ENCODE peak calls at places on chromosomes 2 and 18, in six cellular contexts. One of them, this sample, is unnamed.

GRCh38 chr2:38945931-38946330 is 56.3 kb downstream of the ARHGEF33 start:
- DNase-seq in naive thymus-derived CD4-positive, alpha-beta T cell: no peak
- DNase-seq in uterus: no peak
- DNase-seq in astrocyte of the cerebellum: no peak
- DNase-seq in A549: no peak
- DNase-seq in ovary: no peak
- DNase-seq in this sample: no peak

GRCh38 chr2:42835577-42836371 is 43.4 kb upstream of the HAAO start:
- DNase-seq in naive thymus-derived CD4-positive, alpha-beta T cell: no peak
- DNase-seq in uterus: peak
- DNase-seq in astrocyte of the cerebellum: peak
- DNase-seq in A549: peak
- DNase-seq in ovary: peak
- DNase-seq in this sample: peak

GRCh38 chr2:148259674-148260073 is 238.8 kb downstream of the MBD5 start:
- DNase-seq in naive thymus-derived CD4-positive, alpha-beta T cell: no peak
- DNase-seq in uterus: no peak
- DNase-seq in astrocyte of the cerebellum: no peak
- DNase-seq in A549: peak
- DNase-seq in ovary: no peak
- DNase-seq in this sample: no peak

GRCh38 chr2:216474925-216475670 is 23.5 kb upstream of the RPL37A start:
- DNase-seq in naive thymus-derived CD4-positive, alpha-beta T cell: peak
- DNase-seq in uterus: no peak
- DNase-seq in astrocyte of the cerebellum: no peak
- DNase-seq in A549: no peak
- DNase-seq in ovary: no peak
- DNase-seq in this sample: no peak

GRCh38 chr2:33617401-33617800 is 18.3 kb upstream of the FAM98A start:
- DNase-seq in naive thymus-derived CD4-positive, alpha-beta T cell: no peak
- DNase-seq in uterus: no peak
- DNase-seq in astrocyte of the cerebellum: no peak
- DNase-seq in A549: no peak
- DNase-seq in ovary: no peak
- DNase-seq in this sample: no peak

GRCh38 chr18:22800551-22800951 is 132.6 kb upstream of the RBBP8 start:
- DNase-seq in naive thymus-derived CD4-positive, alpha-beta T cell: no peak
- DNase-seq in uterus: peak
- DNase-seq in astrocyte of the cerebellum: no peak
- DNase-seq in A549: no peak
- DNase-seq in ovary: no peak
- DNase-seq in this sample: no peak

GRCh38 chr2:62573137-62573731 is 67.2 kb upstream of the TMEM17 start:
- DNase-seq in naive thymus-derived CD4-positive, alpha-beta T cell: no peak
- DNase-seq in uterus: no peak
- DNase-seq in astrocyte of the cerebellum: no peak
- DNase-seq in A549: no peak
- DNase-seq in ovary: no peak
- DNase-seq in this sample: no peak

GRCh38 chr2:191539068-191539467 is 138.9 kb upstream of the NABP1 start:
- DNase-seq in naive thymus-derived CD4-positive, alpha-beta T cell: peak
- DNase-seq in uterus: no peak
- DNase-seq in astrocyte of the cerebellum: peak
- DNase-seq in A549: peak
- DNase-seq in ovary: no peak
- DNase-seq in this sample: no peak

GRCh38 chr2:160408575-160409291 is 84.9 kb downstream of the RBMS1 start:
- DNase-seq in naive thymus-derived CD4-positive, alpha-beta T cell: no peak
- DNase-seq in uterus: no peak
- DNase-seq in astrocyte of the cerebellum: no peak
- DNase-seq in A549: peak
- DNase-seq in ovary: no peak
- DNase-seq in this sample: no peak

GRCh38 chr2:157229572-157229971 is 27.9 kb upstream of the GALNT5 start:
- DNase-seq in naive thymus-derived CD4-positive, alpha-beta T cell: no peak
- DNase-seq in uterus: no peak
- DNase-seq in astrocyte of the cerebellum: peak
- DNase-seq in A549: no peak
- DNase-seq in ovary: no peak
- DNase-seq in this sample: peak

GRCh38 chr2:202604699-202605098 is 30.1 kb upstream of the FAM117B start:
- DNase-seq in naive thymus-derived CD4-positive, alpha-beta T cell: no peak
- DNase-seq in uterus: no peak
- DNase-seq in astrocyte of the cerebellum: no peak
- DNase-seq in A549: no peak
- DNase-seq in ovary: no peak
- DNase-seq in this sample: no peak

GRCh38 chr2:241273552-241273988 is 41.9 kb downstream of the HDLBP start:
- DNase-seq in naive thymus-derived CD4-positive, alpha-beta T cell: no peak
- DNase-seq in uterus: no peak
- DNase-seq in astrocyte of the cerebellum: no peak
- DNase-seq in A549: no peak
- DNase-seq in ovary: no peak
- DNase-seq in this sample: no peak

GRCh38 chr2:23026671-23027070 is 358.3 kb upstream of the KLHL29 start:
- DNase-seq in naive thymus-derived CD4-positive, alpha-beta T cell: no peak
- DNase-seq in uterus: no peak
- DNase-seq in astrocyte of the cerebellum: no peak
- DNase-seq in A549: no peak
- DNase-seq in ovary: no peak
- DNase-seq in this sample: no peak

GRCh38 chr2:72108121-72108520 is 39.5 kb downstream of the CYP26B1 start:
- DNase-seq in naive thymus-derived CD4-positive, alpha-beta T cell: no peak
- DNase-seq in uterus: no peak
- DNase-seq in astrocyte of the cerebellum: no peak
- DNase-seq in A549: no peak
- DNase-seq in ovary: no peak
- DNase-seq in this sample: no peak

GRCh38 chr2:234164499-234165409 is 114.3 kb downstream of the SPP2 start:
- DNase-seq in naive thymus-derived CD4-positive, alpha-beta T cell: peak
- DNase-seq in uterus: no peak
- DNase-seq in astrocyte of the cerebellum: no peak
- DNase-seq in A549: no peak
- DNase-seq in ovary: no peak
- DNase-seq in this sample: no peak

GRCh38 chr2:29920130-29920577 is 1.2 kb downstream of the ALK start:
- DNase-seq in naive thymus-derived CD4-positive, alpha-beta T cell: peak
- DNase-seq in uterus: peak
- DNase-seq in astrocyte of the cerebellum: no peak
- DNase-seq in A549: peak
- DNase-seq in ovary: peak
- DNase-seq in this sample: no peak

GRCh38 chr18:7070466-7070865 is 47.1 kb downstream of the LAMA1 start:
- DNase-seq in naive thymus-derived CD4-positive, alpha-beta T cell: no peak
- DNase-seq in uterus: no peak
- DNase-seq in astrocyte of the cerebellum: no peak
- DNase-seq in A549: no peak
- DNase-seq in ovary: no peak
- DNase-seq in this sample: no peak

GRCh38 chr2:75646090-75646582 is 447 bp upstream of the MRPL19 start:
- DNase-seq in naive thymus-derived CD4-positive, alpha-beta T cell: no peak
- DNase-seq in uterus: no peak
- DNase-seq in astrocyte of the cerebellum: no peak
- DNase-seq in A549: peak
- DNase-seq in ovary: no peak
- DNase-seq in this sample: no peak

GRCh38 chr2:11980809-11981208 is 234.4 kb downstream of the LPIN1 start:
- DNase-seq in naive thymus-derived CD4-positive, alpha-beta T cell: no peak
- DNase-seq in uterus: no peak
- DNase-seq in astrocyte of the cerebellum: peak
- DNase-seq in A549: no peak
- DNase-seq in ovary: no peak
- DNase-seq in this sample: no peak

GRCh38 chr2:164496881-164497280 is 124.4 kb downstream of the GRB14 start:
- DNase-seq in naive thymus-derived CD4-positive, alpha-beta T cell: no peak
- DNase-seq in uterus: no peak
- DNase-seq in astrocyte of the cerebellum: no peak
- DNase-seq in A549: no peak
- DNase-seq in ovary: no peak
- DNase-seq in this sample: no peak

GRCh38 chr18:13611616-13612110 is 114.7 kb downstream of the FAM210A start:
- DNase-seq in naive thymus-derived CD4-positive, alpha-beta T cell: no peak
- DNase-seq in uterus: peak
- DNase-seq in astrocyte of the cerebellum: no peak
- DNase-seq in A549: no peak
- DNase-seq in ovary: no peak
- DNase-seq in this sample: no peak

GRCh38 chr2:212956665-212957064 is 194.7 kb downstream of the IKZF2 start:
- DNase-seq in naive thymus-derived CD4-positive, alpha-beta T cell: no peak
- DNase-seq in uterus: no peak
- DNase-seq in astrocyte of the cerebellum: no peak
- DNase-seq in A549: no peak
- DNase-seq in ovary: no peak
- DNase-seq in this sample: no peak

GRCh38 chr2:229235136-229235914 is 35.8 kb downstream of the PID1 start:
- DNase-seq in naive thymus-derived CD4-positive, alpha-beta T cell: no peak
- DNase-seq in uterus: peak
- DNase-seq in astrocyte of the cerebellum: no peak
- DNase-seq in A549: no peak
- DNase-seq in ovary: no peak
- DNase-seq in this sample: no peak

GRCh38 chr2:197152451-197153228 is 157.9 kb downstream of the ANKRD44 start:
- DNase-seq in naive thymus-derived CD4-positive, alpha-beta T cell: peak
- DNase-seq in uterus: no peak
- DNase-seq in astrocyte of the cerebellum: no peak
- DNase-seq in A549: peak
- DNase-seq in ovary: no peak
- DNase-seq in this sample: peak

GRCh38 chr2:148523315-148523714 is 121.2 kb upstream of the EPC2 start:
- DNase-seq in naive thymus-derived CD4-positive, alpha-beta T cell: no peak
- DNase-seq in uterus: no peak
- DNase-seq in astrocyte of the cerebellum: no peak
- DNase-seq in A549: no peak
- DNase-seq in ovary: no peak
- DNase-seq in this sample: no peak

GRCh38 chr2:212451786-212452200 is 86.8 kb downstream of the ERBB4 start:
- DNase-seq in naive thymus-derived CD4-positive, alpha-beta T cell: no peak
- DNase-seq in uterus: no peak
- DNase-seq in astrocyte of the cerebellum: peak
- DNase-seq in A549: peak
- DNase-seq in ovary: no peak
- DNase-seq in this sample: peak

GRCh38 chr2:55922488-55922887 is 1.1 kb downstream of the EFEMP1 start:
- DNase-seq in naive thymus-derived CD4-positive, alpha-beta T cell: no peak
- DNase-seq in uterus: peak
- DNase-seq in astrocyte of the cerebellum: no peak
- DNase-seq in A549: no peak
- DNase-seq in ovary: peak
- DNase-seq in this sample: no peak
- H3K4me3 ChIP-seq in naive thymus-derived CD4-positive, alpha-beta T cell: no peak
- H3K4me3 ChIP-seq in uterus: peak
- H3K4me3 ChIP-seq in astrocyte of the cerebellum: peak
- H3K4me3 ChIP-seq in A549: peak
- H3K4me3 ChIP-seq in ovary: peak
- H3K4me3 ChIP-seq in this sample: peak

DNA sequence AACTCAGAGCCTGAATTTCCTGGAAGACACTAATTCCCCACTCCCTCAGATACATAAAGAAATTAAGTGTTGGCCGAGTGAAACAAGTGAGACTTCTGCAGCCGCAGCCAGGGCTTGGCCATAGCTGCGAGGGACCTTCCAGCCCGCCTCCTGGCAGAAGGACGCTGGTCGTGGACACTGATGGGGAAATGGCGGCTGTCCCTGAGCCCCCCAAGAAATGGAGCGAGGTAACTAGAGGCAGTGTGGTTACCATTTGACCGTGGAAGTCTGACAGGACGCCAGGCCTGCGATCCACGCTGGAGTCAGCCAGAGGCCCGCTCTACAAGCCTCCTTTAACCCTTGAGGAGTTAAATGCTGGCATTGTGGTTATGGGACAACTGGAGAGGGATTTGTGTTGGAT is 173.4 kb downstream of the BCL2 start:
- DNase-seq in naive thymus-derived CD4-positive, alpha-beta T cell: no peak
- DNase-seq in uterus: no peak
- DNase-seq in astrocyte of the cerebellum: peak
- DNase-seq in A549: no peak
- DNase-seq in ovary: no peak
- DNase-seq in this sample: no peak
- H3K4me3 ChIP-seq in naive thymus-derived CD4-positive, alpha-beta T cell: no peak
- H3K4me3 ChIP-seq in uterus: no peak
- H3K4me3 ChIP-seq in astrocyte of the cerebellum: no peak
- H3K4me3 ChIP-seq in A549: no peak
- H3K4me3 ChIP-seq in ovary: no peak
- H3K4me3 ChIP-seq in this sample: no peak

DNA sequence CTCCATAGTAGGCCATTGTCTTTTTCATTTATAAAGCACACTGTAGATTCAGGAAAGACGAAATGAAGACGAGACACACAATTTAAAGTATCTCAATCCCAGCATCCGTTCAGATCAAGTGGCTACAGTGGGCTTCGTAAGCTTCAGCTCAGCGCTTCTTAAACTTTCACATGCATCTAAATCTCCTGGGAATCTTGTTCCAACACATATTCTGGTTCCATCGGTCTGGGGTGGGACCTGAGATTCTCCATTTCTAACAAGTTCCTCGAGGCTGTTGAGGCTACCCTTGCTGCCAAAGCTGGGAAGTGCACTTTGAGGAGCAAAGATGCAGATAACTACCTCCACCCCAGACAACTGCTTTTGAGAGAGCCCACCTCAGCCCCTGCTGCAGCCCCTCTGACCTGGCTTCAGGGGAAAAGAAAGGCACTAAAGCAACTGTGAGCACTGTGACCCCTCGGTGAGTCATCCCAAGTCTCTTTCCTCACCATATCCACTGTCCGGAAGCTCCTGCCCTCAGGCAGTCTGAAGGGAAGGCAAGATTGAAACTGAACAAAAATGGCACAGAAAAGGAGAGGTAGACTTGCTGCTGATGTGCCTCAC is 201.1 kb upstream of the FBXO11 start:
- DNase-seq in naive thymus-derived CD4-positive, alpha-beta T cell: no peak
- DNase-seq in uterus: no peak
- DNase-seq in astrocyte of the cerebellum: peak
- DNase-seq in A549: peak
- DNase-seq in ovary: no peak
- DNase-seq in this sample: no peak
- H3K4me3 ChIP-seq in naive thymus-derived CD4-positive, alpha-beta T cell: no peak
- H3K4me3 ChIP-seq in uterus: no peak
- H3K4me3 ChIP-seq in astrocyte of the cerebellum: no peak
- H3K4me3 ChIP-seq in A549: no peak
- H3K4me3 ChIP-seq in ovary: no peak
- H3K4me3 ChIP-seq in this sample: peak

GRCh38 chr2:226435146-226435545 is 364.5 kb downstream of the IRS1 start:
- DNase-seq in naive thymus-derived CD4-positive, alpha-beta T cell: no peak
- DNase-seq in uterus: no peak
- DNase-seq in astrocyte of the cerebellum: no peak
- DNase-seq in A549: no peak
- DNase-seq in ovary: no peak
- DNase-seq in this sample: no peak

GRCh38 chr2:226445216-226445861 is 354.3 kb downstream of the IRS1 start:
- DNase-seq in naive thymus-derived CD4-positive, alpha-beta T cell: no peak
- DNase-seq in uterus: no peak
- DNase-seq in astrocyte of the cerebellum: no peak
- DNase-seq in A549: no peak
- DNase-seq in ovary: no peak
- DNase-seq in this sample: no peak

GRCh38 chr2:226439337-226439736 is 360.3 kb downstream of the IRS1 start:
- DNase-seq in naive thymus-derived CD4-positive, alpha-beta T cell: no peak
- DNase-seq in uterus: no peak
- DNase-seq in astrocyte of the cerebellum: no peak
- DNase-seq in A549: no peak
- DNase-seq in ovary: no peak
- DNase-seq in this sample: no peak

GRCh38 chr2:226443112-226443511 is 356.5 kb downstream of the IRS1 start:
- DNase-seq in naive thymus-derived CD4-positive, alpha-beta T cell: no peak
- DNase-seq in uterus: no peak
- DNase-seq in astrocyte of the cerebellum: no peak
- DNase-seq in A549: no peak
- DNase-seq in ovary: no peak
- DNase-seq in this sample: no peak

GRCh38 chr2:226440119-226440917 is 359.3 kb downstream of the IRS1 start:
- DNase-seq in naive thymus-derived CD4-positive, alpha-beta T cell: no peak
- DNase-seq in uterus: no peak
- DNase-seq in astrocyte of the cerebellum: no peak
- DNase-seq in A549: no peak
- DNase-seq in ovary: no peak
- DNase-seq in this sample: no peak
- H3K4me3 ChIP-seq in naive thymus-derived CD4-positive, alpha-beta T cell: no peak
- H3K4me3 ChIP-seq in uterus: no peak
- H3K4me3 ChIP-seq in astrocyte of the cerebellum: no peak
- H3K4me3 ChIP-seq in A549: no peak
- H3K4me3 ChIP-seq in ovary: no peak
- H3K4me3 ChIP-seq in this sample: no peak